ENCODE peak calls at places on chromosomes 7 and 10, in five cellular contexts. M, L, J, B and C are unnamed samples.

GRCh38 chr7:6442114-6442513 is 5.6 kb downstream of the DAGLB start:
- DNase-seq in L (no peak), B (peak), M (no peak), J (no peak), C (no peak)

GRCh38 chr10:52004342-52004949 is 305.1 kb upstream of the CSTF2T start:
- DNase-seq in M (no peak), J (no peak), L (no peak), B (peak), C (no peak)

GRCh38 chr7:27204851-27205322 is 5.0 kb upstream of the HOXA13 start:
- DNase-seq in M (no peak), J (no peak), L (peak), B (no peak), C (no peak)

GRCh38 chr10:35456784-35457183 is 120.5 kb downstream of the CCNY start:
- DNase-seq in B (no peak), J (no peak), L (no peak), M (no peak), C (no peak)

GRCh38 chr10:132554991-132555647 is 17.5 kb downstream of the INPP5A start:
- DNase-seq in M (peak), L (no peak), J (peak), B (no peak), C (no peak)

GRCh38 chr10:48678041-48678440 is 6.6 kb upstream of the WDFY4 start:
- DNase-seq in B (no peak), L (no peak), M (no peak), J (no peak), C (no peak)

GRCh38 chr10:91033536-91033935 is 112.6 kb upstream of the ANKRD1 start:
- DNase-seq in L (no peak), J (no peak), M (no peak), B (peak), C (no peak)

GRCh38 chr10:131135716-131136115 is 175.8 kb downstream of the TCERG1L start:
- DNase-seq in L (no peak), M (no peak), J (no peak), B (no peak), C (no peak)

GRCh38 chr10:97676770-97677581 is 10.1 kb downstream of the AVPI1 start:
- DNase-seq in J (no peak), B (peak), L (no peak), M (peak), C (no peak)

GRCh38 chr7:65301007-65301406 is 72.6 kb upstream of the ZNF92 start:
- DNase-seq in L (no peak), M (no peak), B (no peak), J (no peak), C (no peak)

GRCh38 chr10:47186941-47187340 is 113.1 kb upstream of the GDF10 start:
- DNase-seq in J (no peak), M (no peak), L (no peak), B (no peak), C (no peak)

GRCh38 chr7:153170287-153170686 is 410.7 kb downstream of the ACTR3B start:
- DNase-seq in M (no peak), B (no peak), L (no peak), J (no peak), C (no peak)

GRCh38 chr7:91083855-91084644 is 180.2 kb upstream of the FZD1 start:
- DNase-seq in J (peak), L (no peak), M (no peak), B (no peak), C (no peak)

GRCh38 chr10:125451319-125451718 is 231.6 kb downstream of the TEX36 start:
- DNase-seq in M (no peak), L (no peak), B (no peak), J (no peak), C (no peak)

GRCh38 chr7:70069977-70070376 is 471.7 kb downstream of the AUTS2 start:
- DNase-seq in L (no peak), M (no peak), J (no peak), B (no peak), C (no peak)

GRCh38 chr7:117728858-117729257 is 144.4 kb downstream of the CTTNBP2 start:
- DNase-seq in M (no peak), L (no peak), J (no peak), B (no peak), C (no peak)

GRCh38 chr7:48255046-48255445 is 83.8 kb downstream of the ABCA13 start:
- DNase-seq in B (peak), M (no peak), L (no peak), J (no peak), C (no peak)

GRCh38 chr7:133081119-133081604 is 728 bp downstream of the CHCHD3 start:
- DNase-seq in L (no peak), B (no peak), M (no peak), J (peak), C (no peak)

GRCh38 chr10:50554995-50555568 is 68.7 kb downstream of the SGMS1 start:
- DNase-seq in J (no peak), L (no peak), B (peak), M (no peak), C (no peak)

GRCh38 chr7:157276731-157277562 is 59.9 kb upstream of the DNAJB6 start:
- DNase-seq in L (no peak), B (peak), M (no peak), J (no peak), C (no peak)

GRCh38 chr7:36202347-36202896 is 49.4 kb downstream of the EEPD1 start:
- DNase-seq in L (no peak), J (no peak), B (peak), M (no peak), C (no peak)

GRCh38 chr7:137944168-137944567 is 57.7 kb downstream of the CREB3L2 start:
- DNase-seq in M (no peak), J (no peak), L (no peak), B (peak), C (no peak)

GRCh38 chr7:96407427-96407826 is 85.5 kb upstream of the SLC25A13 start:
- DNase-seq in M (no peak), J (no peak), B (peak), L (no peak), C (no peak)

GRCh38 chr7:156491435-156491834 is 149.1 kb upstream of the RNF32 start:
- DNase-seq in B (no peak), M (no peak), L (no peak), J (no peak), C (no peak)

GRCh38 chr7:158325530-158326381 is 261.9 kb downstream of the PTPRN2 start:
- DNase-seq in J (no peak), L (peak), M (no peak), B (no peak), C (peak)
- TF ChIP-seq CTCF in J (peak), L (peak), M (no peak), B (no peak), C (peak)

DNA sequence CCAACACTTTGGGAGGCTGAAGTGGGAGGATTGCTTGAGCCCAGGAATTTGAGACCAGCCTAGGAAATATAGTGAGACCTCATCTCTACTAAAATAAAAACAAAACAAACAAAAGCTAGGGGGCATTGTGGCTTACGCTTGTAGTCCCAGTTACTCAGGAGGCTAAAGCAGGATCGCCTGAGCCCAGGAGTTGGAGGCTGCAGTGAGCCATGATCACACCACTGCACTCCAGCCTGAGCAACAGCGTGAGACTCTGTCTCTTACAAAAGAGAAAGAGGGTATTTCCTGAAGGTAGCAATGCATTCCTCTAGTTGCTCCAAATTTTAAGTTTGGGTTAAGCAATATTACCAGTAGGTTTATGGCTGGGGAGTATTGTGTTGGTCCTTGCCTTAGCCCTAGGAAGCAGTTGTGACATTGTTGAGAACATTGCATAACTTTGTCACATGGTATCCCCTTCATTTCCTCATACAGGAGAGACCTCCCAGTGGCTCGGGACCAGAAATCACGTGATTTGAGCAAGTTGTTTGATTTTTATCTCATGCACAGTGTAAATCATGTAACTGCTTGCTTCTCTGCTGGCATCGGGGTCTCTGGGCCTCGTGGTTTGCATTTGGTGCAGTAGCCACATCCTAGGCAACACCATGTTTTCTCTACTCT is 23.3 kb upstream of the SMARCD3 start:
- DNase-seq in L (no peak), M (no peak), J (no peak), B (no peak), C (no peak)
- TF ChIP-seq CTCF in L (no peak), M (no peak), J (no peak), B (no peak), C (no peak)

DNA sequence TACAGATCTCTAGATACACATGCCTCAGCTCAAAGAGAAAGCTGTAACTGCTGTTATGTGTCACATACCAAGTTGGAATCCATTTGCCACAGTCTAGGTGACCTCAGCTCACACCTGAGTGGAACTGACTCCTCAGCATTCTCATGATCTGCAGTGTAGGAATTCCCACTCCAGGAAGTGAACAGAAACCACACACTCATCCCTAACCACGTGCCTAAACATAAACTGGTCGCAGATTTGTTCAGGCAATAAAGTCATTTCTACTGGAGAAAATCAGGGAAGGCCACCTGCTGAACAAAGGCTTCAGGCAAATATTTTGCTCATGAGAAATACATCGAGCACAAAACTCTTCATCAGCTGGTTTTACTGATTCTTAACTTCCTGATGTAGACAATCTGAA is 23.0 kb upstream of the ZMYND11 start:
- DNase-seq in J (no peak), L (no peak), B (peak), M (no peak), C (no peak)
- TF ChIP-seq CTCF in J (no peak), L (no peak), B (no peak), M (no peak), C (no peak)

GRCh38 chr10:116026315-116026714 is 246.7 kb downstream of the GFRA1 start:
- DNase-seq in B (no peak), L (no peak), M (no peak), J (no peak), C (no peak)
- TF ChIP-seq CTCF in B (no peak), L (peak), M (no peak), J (no peak), C (peak)

GRCh38 chr7:22417349-22417748 is 60.4 kb upstream of the RAPGEF5 start:
- DNase-seq in J (no peak), B (no peak), M (no peak), L (no peak), C (no peak)

GRCh38 chr7:22413211-22413610 is 56.3 kb upstream of the RAPGEF5 start:
- DNase-seq in M (no peak), J (no peak), B (no peak), L (no peak), C (no peak)

GRCh38 chr7:22411977-22412693 is 55.2 kb upstream of the RAPGEF5 start:
- DNase-seq in M (no peak), L (no peak), J (no peak), B (no peak), C (no peak)

GRCh38 chr7:22417841-22418240 is 60.9 kb upstream of the RAPGEF5 start:
- DNase-seq in M (no peak), L (no peak), J (no peak), B (no peak), C (no peak)

GRCh38 chr7:22414424-22414823 is 57.5 kb upstream of the RAPGEF5 start:
- DNase-seq in B (no peak), M (no peak), J (no peak), L (no peak), C (no peak)
- TF ChIP-seq CTCF in B (no peak), M (no peak), J (no peak), L (no peak), C (no peak)

GRCh38 chr10:62690703-62691102 is 113.8 kb upstream of the ADO start:
- DNase-seq in J (no peak), L (no peak), B (peak), M (no peak), C (no peak)
- TF ChIP-seq CTCF in J (no peak), L (no peak), B (no peak), M (no peak), C (no peak)

GRCh38 chr10:104035107-104035816 is 50.4 kb downstream of the COL17A1 start:
- DNase-seq in M (no peak), B (no peak), L (no peak), J (no peak), C (no peak)
- TF ChIP-seq CTCF in M (no peak), B (no peak), L (no peak), J (no peak), C (no peak)

DNA sequence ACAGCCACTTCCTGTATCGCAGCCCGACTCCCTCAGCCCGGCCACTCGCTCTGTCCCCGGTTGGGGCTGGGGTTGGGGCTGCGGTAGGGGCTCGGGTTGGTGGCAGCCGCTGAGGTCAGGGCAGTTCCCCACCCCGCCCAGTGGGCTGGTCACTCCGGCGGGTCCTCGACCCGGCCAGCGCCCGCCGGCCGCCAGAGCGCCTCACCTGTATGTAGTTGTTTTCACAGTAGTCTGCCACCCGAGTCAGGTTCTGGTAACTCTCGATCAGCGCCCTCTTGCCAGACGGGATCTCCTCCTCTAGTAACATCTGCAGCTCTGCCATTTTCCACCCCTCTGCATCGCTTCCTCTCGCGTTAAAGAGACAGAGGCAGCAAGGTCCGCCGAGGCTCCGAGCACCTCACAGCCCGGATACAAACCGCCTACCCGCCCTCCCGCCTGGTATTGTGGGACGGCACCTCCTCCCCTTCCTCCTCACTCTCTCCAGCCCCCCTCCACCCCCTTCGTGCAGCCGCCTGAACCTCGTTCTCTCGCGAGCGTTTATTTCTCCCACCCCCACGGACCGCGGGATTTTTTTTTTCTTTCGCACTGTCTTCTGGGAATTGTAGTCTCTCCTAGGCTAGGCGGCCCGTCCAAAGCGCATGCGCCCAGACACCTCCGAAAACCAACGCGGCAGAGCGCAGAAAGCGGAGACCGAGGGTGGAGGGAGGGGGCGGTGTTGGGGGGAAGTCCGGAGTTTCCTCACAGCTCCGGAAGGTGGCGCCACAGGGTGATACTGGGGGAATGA is at the start of gene ABI1:
- DNase-seq in M (peak), L (peak), J (peak), B (peak), C (peak)
- TF ChIP-seq CTCF in M (no peak), L (no peak), J (peak), B (peak), C (no peak)